ENCODE peak calls at places on chromosomes 3 and 15, in seven cellular contexts. I is H9, W is uterus, Z is left ventricle myocardium inferior, L is HCT116, P is fibroblast of lung, J is heart right ventricle. V is an unnamed sample. For H3K4me1, the result is how much of the 10 kb centered on the place peaks cover.

GRCh38 chr15:51232581-51232980 is 105.8 kb downstream of the CYP19A1 start:
- DNase-seq in I (no peak), W (no peak), Z (no peak), L (no peak), P (no peak), J (no peak), V (no peak)

GRCh38 chr3:11717301-11717700 is 73.6 kb upstream of the VGLL4 start:
- DNase-seq in I (no peak), W (no peak), Z (no peak), L (no peak), P (peak), J (no peak), V (no peak)

GRCh38 chr3:154718058-154718457 is 288.1 kb upstream of the GPR149 start:
- DNase-seq in I (no peak), W (no peak), Z (no peak), L (no peak), P (no peak), J (no peak), V (no peak)

GRCh38 chr3:31377045-31377642 is 155.6 kb upstream of the STT3B start:
- DNase-seq in I (no peak), W (no peak), Z (no peak), L (peak), P (peak), J (no peak), V (no peak)

GRCh38 chr3:14439501-14440167 is 37.2 kb downstream of the SLC6A6 start:
- DNase-seq in I (no peak), W (peak), Z (peak), L (no peak), P (peak), J (peak), V (peak)

GRCh38 chr3:36776436-36776835 is 12.1 kb upstream of the DCLK3 start:
- DNase-seq in I (no peak), W (no peak), Z (no peak), L (no peak), P (no peak), J (no peak), V (no peak)

GRCh38 chr3:5800965-5801364 is 613.5 kb downstream of the EDEM1 start:
- DNase-seq in I (no peak), W (no peak), Z (no peak), L (no peak), P (no peak), J (no peak), V (no peak)

GRCh38 chr3:127351775-127352350 is 64.0 kb upstream of the PRR20G start:
- DNase-seq in I (no peak), W (no peak), Z (no peak), L (no peak), P (no peak), J (no peak), V (no peak)

GRCh38 chr3:190175490-190175889 is 54.8 kb upstream of the P3H2 start:
- DNase-seq in I (no peak), W (no peak), Z (no peak), L (no peak), P (peak), J (no peak), V (no peak)

GRCh38 chr15:70196314-70197291 is 98.9 kb upstream of the TLE3 start:
- DNase-seq in I (peak), W (peak), Z (no peak), L (no peak), P (peak), J (no peak), V (peak)

GRCh38 chr3:176927985-176928931 is 269.0 kb downstream of the TBL1XR1 start:
- DNase-seq in I (no peak), W (no peak), Z (no peak), L (no peak), P (no peak), J (no peak), V (no peak)

GRCh38 chr15:52006702-52007340 is 12.2 kb upstream of the MAPK6 start:
- DNase-seq in I (no peak), W (no peak), Z (no peak), L (no peak), P (no peak), J (no peak), V (no peak)

GRCh38 chr15:42707873-42708544 is 28.9 kb downstream of the CDAN1 start:
- DNase-seq in I (no peak), W (no peak), Z (no peak), L (no peak), P (no peak), J (no peak), V (no peak)

GRCh38 chr15:93610944-93611343 is 521.9 kb upstream of the RGMA start:
- DNase-seq in I (no peak), W (no peak), Z (no peak), L (no peak), P (peak), J (no peak), V (no peak)

GRCh38 chr3:115445559-115445958 is 177.8 kb upstream of the GAP43 start:
- DNase-seq in I (no peak), W (no peak), Z (no peak), L (no peak), P (no peak), J (no peak), V (no peak)

GRCh38 chr3:184349563-184350470 is 11.6 kb downstream of the CLCN2 start:
- DNase-seq in I (no peak), W (no peak), Z (no peak), L (no peak), P (no peak), J (no peak), V (peak)

GRCh38 chr15:75200765-75201608 is 695 bp upstream of the C15orf39 start:
- DNase-seq in I (peak), W (peak), Z (no peak), L (peak), P (peak), J (no peak), V (no peak)

GRCh38 chr15:52802110-52802509 is 12.0 kb upstream of the ONECUT1 start:
- DNase-seq in I (no peak), W (no peak), Z (no peak), L (no peak), P (no peak), J (no peak), V (no peak)

GRCh38 chr15:57364282-57365007 is 11.9 kb upstream of the CGNL1 start:
- DNase-seq in I (peak), W (no peak), Z (no peak), L (no peak), P (peak), J (no peak), V (no peak)

GRCh38 chr15:90035095-90035834 is 34.1 kb downstream of the ZNF710 start:
- DNase-seq in I (no peak), W (peak), Z (peak), L (no peak), P (peak), J (peak), V (peak)

GRCh38 chr15:45855907-45856579 is 221.2 kb downstream of the SQOR start:
- DNase-seq in I (no peak), W (no peak), Z (no peak), L (no peak), P (peak), J (no peak), V (no peak)

GRCh38 chr3:102024270-102024904 is 175.1 kb downstream of the NFKBIZ start:
- DNase-seq in I (no peak), W (no peak), Z (no peak), L (no peak), P (no peak), J (no peak), V (no peak)

GRCh38 chr15:22981336-22981840 is 1.2 kb upstream of the CYFIP1 start:
- DNase-seq in I (no peak), W (no peak), Z (no peak), L (no peak), P (no peak), J (no peak), V (no peak)

GRCh38 chr3:16884748-16885587 is at the start of gene PLCL2:
- DNase-seq in I (peak), W (peak), Z (peak), L (no peak), P (peak), J (peak), V (peak)

GRCh38 chr3:79558943-79559342 is 208.9 kb downstream of the ROBO1 start:
- DNase-seq in I (no peak), W (no peak), Z (no peak), L (no peak), P (no peak), J (no peak), V (no peak)

GRCh38 chr3:14791343-14791945 is 27.3 kb upstream of the FGD5 start:
- DNase-seq in I (peak), W (peak), Z (peak), L (peak), P (peak), J (peak), V (peak)

GRCh38 chr3:124115279-124115678 is 123.4 kb upstream of the ROPN1 start:
- DNase-seq in I (no peak), W (no peak), Z (no peak), L (no peak), P (no peak), J (no peak), V (no peak)

GRCh38 chr15:68223171-68223570 is 6.4 kb downstream of the CLN6 start:
- DNase-seq in I (no peak), W (no peak), Z (no peak), L (no peak), P (no peak), J (no peak), V (no peak)

GRCh38 chr3:117304681-117305080 is 595.1 kb downstream of the TUSC7 start:
- DNase-seq in I (no peak), W (no peak), Z (no peak), L (no peak), P (no peak), J (no peak), V (no peak)

GRCh38 chr3:87694678-87695077 is 364.1 kb downstream of the CGGBP1 start:
- DNase-seq in I (no peak), W (no peak), Z (no peak), L (no peak), P (no peak), J (no peak), V (no peak)

GRCh38 chr15:62940755-62941361 is 101.7 kb upstream of the TPM1 start:
- DNase-seq in I (no peak), W (peak), Z (peak), L (no peak), P (peak), J (peak), V (peak)

GRCh38 chr15:43702174-43702573 is 8.5 kb downstream of the CKMT1A start:
- DNase-seq in I (peak), W (no peak), Z (no peak), L (no peak), P (no peak), J (no peak), V (no peak)

GRCh38 chr15:38257676-38258075 is 5.0 kb downstream of the SPRED1 start:
- DNase-seq in I (no peak), W (no peak), Z (no peak), L (no peak), P (no peak), J (no peak), V (no peak)

GRCh38 chr3:47650294-47650693 is 71.6 kb upstream of the CSPG5 start:
- DNase-seq in I (no peak), W (no peak), Z (no peak), L (no peak), P (no peak), J (no peak), V (no peak)

GRCh38 chr3:47646362-47646761 is 67.7 kb upstream of the CSPG5 start:
- DNase-seq in I (no peak), W (peak), Z (no peak), L (no peak), P (no peak), J (no peak), V (no peak)

GRCh38 chr3:47647550-47647949 is 68.9 kb upstream of the CSPG5 start:
- DNase-seq in I (no peak), W (no peak), Z (no peak), L (no peak), P (no peak), J (no peak), V (no peak)

GRCh38 chr3:47652142-47652541 is 73.5 kb upstream of the CSPG5 start:
- DNase-seq in I (no peak), W (no peak), Z (no peak), L (no peak), P (no peak), J (no peak), V (no peak)
- H3K27ac ChIP-seq in I (no peak), W (no peak), Z (no peak), L (no peak), P (no peak), J (no peak), V (no peak)

GRCh38 chr3:146164951-146165350 is 4.0 kb upstream of the PLOD2 start:
- DNase-seq in I (no peak), W (no peak), Z (no peak), L (no peak), P (no peak), J (no peak), V (no peak)

GRCh38 chr3:146164071-146164470 is 3.1 kb upstream of the PLOD2 start:
- DNase-seq in I (no peak), W (no peak), Z (no peak), L (no peak), P (peak), J (no peak), V (no peak)

GRCh38 chr3:146165370-146165769 is 4.4 kb upstream of the PLOD2 start:
- DNase-seq in I (no peak), W (no peak), Z (no peak), L (no peak), P (peak), J (no peak), V (no peak)

GRCh38 chr3:146163584-146163983 is 2.6 kb upstream of the PLOD2 start:
- DNase-seq in I (no peak), W (no peak), Z (no peak), L (no peak), P (peak), J (no peak), V (no peak)

GRCh38 chr3:146164506-146164905 is 3.5 kb upstream of the PLOD2 start:
- DNase-seq in I (no peak), W (no peak), Z (no peak), L (no peak), P (no peak), J (no peak), V (no peak)
- H3K4me1 ChIP-seq in I (under half), W (under half), Z (half or more), L (under half), P (under half), J (under half), V (under half)

GRCh38 chr3:58492385-58492970 is 582 bp downstream of the KCTD6 start:
- DNase-seq in I (no peak), W (no peak), Z (no peak), L (no peak), P (no peak), J (no peak), V (no peak)
- H3K27ac ChIP-seq in I (no peak), W (peak), Z (peak), L (peak), P (peak), J (peak), V (peak)

DNA sequence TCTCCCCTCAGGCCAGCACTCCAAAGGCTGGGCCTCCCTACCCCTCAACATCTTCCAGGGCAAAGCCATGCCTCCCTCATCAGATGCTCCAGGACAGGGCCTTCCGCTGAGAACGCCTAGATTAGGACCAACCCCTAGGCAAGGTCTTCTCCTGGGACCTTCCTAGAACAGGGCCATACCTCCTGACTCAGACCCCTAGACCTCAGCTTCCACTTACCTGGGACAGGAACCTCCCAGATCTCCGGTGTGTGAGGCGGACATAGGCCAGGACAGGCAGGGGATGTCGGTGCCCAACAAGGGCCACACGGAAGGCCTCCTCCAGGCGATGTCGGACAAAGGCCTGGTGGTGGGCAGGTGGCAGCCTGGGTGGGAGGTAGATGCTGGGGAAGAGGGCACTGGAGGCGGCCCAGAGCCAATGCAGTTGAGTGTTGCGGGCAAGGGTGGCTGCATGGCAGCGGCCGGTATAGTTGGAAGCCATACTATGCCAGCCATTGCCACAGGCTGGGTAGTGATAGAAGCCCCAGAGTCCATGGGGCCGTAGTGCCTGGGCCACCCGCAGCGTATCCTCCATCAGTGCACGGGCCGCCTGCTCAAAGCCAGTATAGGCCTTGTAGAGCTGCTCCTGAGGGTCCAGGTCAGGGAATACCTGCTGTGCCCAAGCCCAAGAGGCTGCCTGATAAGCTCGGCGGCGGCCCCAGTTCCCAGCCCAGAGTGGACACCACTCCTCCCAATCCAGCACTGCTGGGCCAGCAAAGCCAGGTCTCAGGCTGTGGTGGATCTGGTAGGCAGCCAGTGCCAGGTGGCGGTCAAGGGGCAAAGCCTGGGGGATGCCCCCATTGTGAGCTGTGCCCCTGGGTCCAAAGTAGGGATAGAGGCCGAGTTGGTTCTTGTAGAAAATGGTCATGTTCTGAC is 2.5 kb upstream of the IFRD2 start:
- DNase-seq in I (no peak), W (no peak), Z (peak), L (no peak), P (no peak), J (no peak), V (no peak)
- H3K4me1 ChIP-seq in I (under half), W (under half), Z (under half), L (under half), P (under half), J (under half), V (under half)

DNA sequence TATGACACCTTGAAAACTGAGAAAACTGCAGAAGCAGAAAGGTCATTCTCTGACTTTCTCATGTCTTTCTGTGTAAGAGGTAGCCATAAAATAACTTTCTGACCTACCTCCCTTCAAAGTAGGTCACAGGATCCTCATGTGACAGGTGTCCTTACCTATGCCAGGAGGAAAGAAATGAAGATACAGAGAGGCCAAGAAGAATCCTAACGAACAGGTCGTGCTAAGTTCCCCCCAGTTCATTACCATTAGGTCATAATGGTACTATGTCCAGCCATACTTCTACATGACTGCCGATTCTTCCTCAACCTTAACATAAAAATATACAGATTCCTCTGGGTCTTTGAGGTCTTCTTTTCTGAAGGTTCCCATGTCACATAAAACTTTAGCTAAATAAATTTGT is 118.6 kb downstream of the FOXB1 start:
- DNase-seq in I (no peak), W (no peak), Z (no peak), L (no peak), P (no peak), J (no peak), V (no peak)
- H3K27ac ChIP-seq in I (no peak), W (no peak), Z (no peak), L (no peak), P (no peak), J (no peak), V (no peak)

GRCh38 chr3:171834461-171834801 is 8.7 kb upstream of the TMEM212 start:
- DNase-seq in I (no peak), W (no peak), Z (no peak), L (no peak), P (no peak), J (no peak), V (no peak)
- H3K4me1 ChIP-seq in I (under half), W (under half), Z (half or more), L (under half), P (under half), J (half or more), V (under half)

GRCh38 chr15:47742334-47742733 is 25.0 kb downstream of the SEMA6D start:
- DNase-seq in I (no peak), W (no peak), Z (no peak), L (no peak), P (no peak), J (no peak), V (no peak)
- H3K27ac ChIP-seq in I (no peak), W (no peak), Z (peak), L (no peak), P (no peak), J (no peak), V (no peak)

GRCh38 chr3:193962986-193963683 is 172.8 kb upstream of the HES1 start:
- DNase-seq in I (no peak), W (no peak), Z (no peak), L (no peak), P (peak), J (no peak), V (no peak)
- H3K4me1 ChIP-seq in I (under half), W (under half), Z (under half), L (under half), P (under half), J (under half), V (under half)

DNA sequence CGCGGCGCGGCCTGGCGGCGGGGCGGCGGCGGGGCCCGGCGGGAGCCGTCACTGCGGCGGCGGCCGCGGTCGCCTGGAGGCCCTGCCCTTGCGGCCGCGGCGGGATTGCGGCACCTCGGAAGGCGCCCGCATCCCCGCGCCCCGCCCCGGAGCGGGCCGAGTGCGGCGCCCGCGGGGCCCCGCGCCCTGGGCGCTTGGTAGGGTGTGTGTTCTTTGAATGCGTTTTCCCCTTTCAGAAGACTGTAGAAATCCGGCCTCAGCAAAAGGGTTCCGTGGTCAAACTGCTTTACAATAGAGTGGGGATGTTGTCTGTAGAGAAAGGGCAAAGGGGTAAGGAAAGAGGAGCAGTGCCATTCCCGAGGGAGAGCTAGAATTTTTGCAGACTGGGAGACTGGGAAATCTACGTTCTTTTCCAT is 554 bp downstream of the SNRK start:
- DNase-seq in I (no peak), W (no peak), Z (no peak), L (no peak), P (peak), J (no peak), V (no peak)
- H3K27ac ChIP-seq in I (no peak), W (peak), Z (peak), L (peak), P (peak), J (peak), V (peak)